ENCODE peak calls at places on chromosomes 2 and 18, in five cellular contexts. One of them, this sample, is unnamed.

GRCh38 chr18:62618735-62619134 is 95.9 kb downstream of the ZCCHC2 start:
- DNase-seq in effector memory CD4-positive, alpha-beta T cell: no peak
- DNase-seq in uterus: no peak
- DNase-seq in tibial nerve: no peak
- DNase-seq in cardiac muscle cell: no peak
- DNase-seq in this sample: no peak

GRCh38 chr2:194090251-194090905 is 1566.6 kb upstream of the SLC39A10 start:
- DNase-seq in effector memory CD4-positive, alpha-beta T cell: no peak
- DNase-seq in cardiac muscle cell: no peak
- DNase-seq in tibial nerve: no peak
- DNase-seq in uterus: no peak
- DNase-seq in this sample: no peak

GRCh38 chr2:64730551-64731305 is 77.0 kb upstream of the SERTAD2 start:
- DNase-seq in cardiac muscle cell: peak; percentile 84
- DNase-seq in tibial nerve: peak; percentile 76
- DNase-seq in uterus: peak; percentile 61
- DNase-seq in effector memory CD4-positive, alpha-beta T cell: no peak
- DNase-seq in this sample: peak; percentile 51

GRCh38 chr2:83686863-83687262 is 772.2 kb downstream of the SUCLG1 start:
- DNase-seq in uterus: no peak
- DNase-seq in cardiac muscle cell: no peak
- DNase-seq in tibial nerve: peak; percentile 7
- DNase-seq in effector memory CD4-positive, alpha-beta T cell: no peak
- DNase-seq in this sample: no peak

GRCh38 chr2:60423066-60423465 is 130.4 kb downstream of the BCL11A start:
- DNase-seq in cardiac muscle cell: no peak
- DNase-seq in tibial nerve: no peak
- DNase-seq in uterus: no peak
- DNase-seq in effector memory CD4-positive, alpha-beta T cell: no peak
- DNase-seq in this sample: no peak

GRCh38 chr18:55497825-55498403 is 90.1 kb downstream of the TCF4 start:
- DNase-seq in tibial nerve: no peak
- DNase-seq in effector memory CD4-positive, alpha-beta T cell: no peak
- DNase-seq in cardiac muscle cell: no peak
- DNase-seq in uterus: no peak
- DNase-seq in this sample: no peak

GRCh38 chr2:221289846-221290245 is 282.3 kb downstream of the EPHA4 start:
- DNase-seq in uterus: no peak
- DNase-seq in cardiac muscle cell: no peak
- DNase-seq in effector memory CD4-positive, alpha-beta T cell: no peak
- DNase-seq in tibial nerve: no peak
- DNase-seq in this sample: no peak

GRCh38 chr2:64467463-64467843 is 13.5 kb downstream of the LGALSL start:
- DNase-seq in effector memory CD4-positive, alpha-beta T cell: no peak
- DNase-seq in cardiac muscle cell: no peak
- DNase-seq in tibial nerve: no peak
- DNase-seq in uterus: no peak
- DNase-seq in this sample: no peak

GRCh38 chr2:230457793-230458192 is 41.8 kb downstream of the SP100 start:
- DNase-seq in effector memory CD4-positive, alpha-beta T cell: no peak
- DNase-seq in cardiac muscle cell: no peak
- DNase-seq in uterus: no peak
- DNase-seq in tibial nerve: no peak
- DNase-seq in this sample: no peak

GRCh38 chr2:211816739-211817138 is 721.9 kb downstream of the ERBB4 start:
- DNase-seq in uterus: no peak
- DNase-seq in cardiac muscle cell: no peak
- DNase-seq in tibial nerve: no peak
- DNase-seq in effector memory CD4-positive, alpha-beta T cell: no peak
- DNase-seq in this sample: no peak

GRCh38 chr2:219628986-219629901 is 1.8 kb downstream of the SLC4A3 start:
- DNase-seq in tibial nerve: no peak
- DNase-seq in uterus: peak; percentile 14
- DNase-seq in effector memory CD4-positive, alpha-beta T cell: no peak
- DNase-seq in cardiac muscle cell: no peak
- DNase-seq in this sample: no peak

GRCh38 chr2:70939847-70940580 is 4.3 kb downstream of the ATP6V1B1 start:
- DNase-seq in uterus: no peak
- DNase-seq in tibial nerve: no peak
- DNase-seq in effector memory CD4-positive, alpha-beta T cell: no peak
- DNase-seq in cardiac muscle cell: no peak
- DNase-seq in this sample: no peak

GRCh38 chr2:140555701-140556100 is 1575.1 kb downstream of the LRP1B start:
- DNase-seq in cardiac muscle cell: no peak
- DNase-seq in uterus: no peak
- DNase-seq in tibial nerve: no peak
- DNase-seq in effector memory CD4-positive, alpha-beta T cell: no peak
- DNase-seq in this sample: no peak

GRCh38 chr18:62655520-62656219 is 59.7 kb upstream of the PHLPP1 start:
- DNase-seq in tibial nerve: no peak
- DNase-seq in cardiac muscle cell: no peak
- DNase-seq in effector memory CD4-positive, alpha-beta T cell: no peak
- DNase-seq in uterus: no peak
- DNase-seq in this sample: no peak

GRCh38 chr2:143617803-143618415 is 488.7 kb downstream of the ARHGAP15 start:
- DNase-seq in cardiac muscle cell: no peak
- DNase-seq in uterus: no peak
- DNase-seq in tibial nerve: no peak
- DNase-seq in effector memory CD4-positive, alpha-beta T cell: no peak
- DNase-seq in this sample: no peak

GRCh38 chr18:23560186-23560585 is 26.1 kb downstream of the NPC1 start:
- DNase-seq in uterus: no peak
- DNase-seq in tibial nerve: no peak
- DNase-seq in cardiac muscle cell: no peak
- DNase-seq in effector memory CD4-positive, alpha-beta T cell: no peak
- DNase-seq in this sample: no peak

GRCh38 chr18:23551978-23552377 is 34.3 kb downstream of the NPC1 start:
- DNase-seq in tibial nerve: no peak
- DNase-seq in effector memory CD4-positive, alpha-beta T cell: no peak
- DNase-seq in cardiac muscle cell: no peak
- DNase-seq in uterus: no peak
- DNase-seq in this sample: no peak

GRCh38 chr18:23553887-23554286 is 32.4 kb downstream of the NPC1 start:
- DNase-seq in uterus: no peak
- DNase-seq in effector memory CD4-positive, alpha-beta T cell: no peak
- DNase-seq in tibial nerve: no peak
- DNase-seq in cardiac muscle cell: no peak
- DNase-seq in this sample: no peak

GRCh38 chr18:23550898-23551297 is 35.4 kb downstream of the NPC1 start:
- DNase-seq in effector memory CD4-positive, alpha-beta T cell: no peak
- DNase-seq in uterus: no peak
- DNase-seq in cardiac muscle cell: no peak
- DNase-seq in tibial nerve: no peak
- DNase-seq in this sample: no peak

GRCh38 chr18:23556145-23556780 is 30.0 kb downstream of the NPC1 start:
- DNase-seq in tibial nerve: no peak
- DNase-seq in cardiac muscle cell: no peak
- DNase-seq in uterus: no peak
- DNase-seq in effector memory CD4-positive, alpha-beta T cell: no peak
- DNase-seq in this sample: no peak
- H3K4me1 ChIP-seq in tibial nerve: no peaks in the 10 kb centered on the region
- H3K4me1 ChIP-seq in cardiac muscle cell: peaks cover 5% of the 10 kb centered on the region
- H3K4me1 ChIP-seq in uterus: no peaks in the 10 kb centered on the region
- H3K4me1 ChIP-seq in effector memory CD4-positive, alpha-beta T cell: no peaks in the 10 kb centered on the region
- H3K4me1 ChIP-seq in this sample: no peaks in the 10 kb centered on the region

GRCh38 chr2:200064879-200065278 is 109.5 kb downstream of the MAIP1 start:
- DNase-seq in effector memory CD4-positive, alpha-beta T cell: no peak
- DNase-seq in cardiac muscle cell: no peak
- DNase-seq in tibial nerve: no peak
- DNase-seq in uterus: no peak
- DNase-seq in this sample: no peak

GRCh38 chr2:200068642-200069041 is 113.3 kb downstream of the MAIP1 start:
- DNase-seq in uterus: no peak
- DNase-seq in tibial nerve: no peak
- DNase-seq in effector memory CD4-positive, alpha-beta T cell: no peak
- DNase-seq in cardiac muscle cell: no peak
- DNase-seq in this sample: no peak

GRCh38 chr2:200063155-200063554 is 107.8 kb downstream of the MAIP1 start:
- DNase-seq in tibial nerve: no peak
- DNase-seq in effector memory CD4-positive, alpha-beta T cell: no peak
- DNase-seq in cardiac muscle cell: no peak
- DNase-seq in uterus: no peak
- DNase-seq in this sample: no peak

GRCh38 chr2:200065477-200065876 is 110.1 kb downstream of the MAIP1 start:
- DNase-seq in cardiac muscle cell: no peak
- DNase-seq in tibial nerve: no peak
- DNase-seq in uterus: no peak
- DNase-seq in effector memory CD4-positive, alpha-beta T cell: no peak
- DNase-seq in this sample: no peak
- H3K27ac ChIP-seq in cardiac muscle cell: no peak overlapping the region
- H3K27ac ChIP-seq in tibial nerve: no peak overlapping the region
- H3K27ac ChIP-seq in uterus: no peak overlapping the region
- H3K27ac ChIP-seq in effector memory CD4-positive, alpha-beta T cell: no peak overlapping the region
- H3K27ac ChIP-seq in this sample: no peak overlapping the region

DNA sequence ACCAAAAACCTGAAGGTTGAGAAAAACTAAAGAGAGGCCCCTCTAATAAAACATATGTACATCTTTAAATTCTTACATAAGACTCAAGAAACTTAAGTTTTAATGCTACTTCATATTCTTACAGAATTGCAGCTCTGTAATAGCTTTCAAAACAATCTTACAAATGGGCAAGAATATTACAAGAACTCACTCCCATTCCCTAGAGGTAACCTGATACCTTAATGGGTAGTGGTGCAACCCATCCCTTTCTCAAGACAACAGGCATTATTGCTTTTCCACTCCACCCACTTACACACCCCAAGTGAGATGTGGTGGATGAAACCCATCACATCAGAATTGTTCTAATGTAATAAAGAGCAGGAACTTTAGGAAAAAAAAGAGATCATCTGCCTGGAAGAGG is 103.7 kb downstream of the RBMS1 start:
- DNase-seq in tibial nerve: no peak
- DNase-seq in uterus: no peak
- DNase-seq in effector memory CD4-positive, alpha-beta T cell: no peak
- DNase-seq in cardiac muscle cell: peak; percentile 61
- DNase-seq in this sample: no peak
- H3K4me1 ChIP-seq in tibial nerve: peaks cover 50% of the 10 kb centered on the region
- H3K4me1 ChIP-seq in uterus: peaks cover 21% of the 10 kb centered on the region
- H3K4me1 ChIP-seq in effector memory CD4-positive, alpha-beta T cell: peaks cover 58% of the 10 kb centered on the region
- H3K4me1 ChIP-seq in cardiac muscle cell: peaks cover 19% of the 10 kb centered on the region
- H3K4me1 ChIP-seq in this sample: peaks cover 73% of the 10 kb centered on the region

GRCh38 chr2:46813046-46813445 is 102.6 kb downstream of the MCFD2 start:
- DNase-seq in effector memory CD4-positive, alpha-beta T cell: no peak
- DNase-seq in tibial nerve: no peak
- DNase-seq in uterus: peak; percentile 73
- DNase-seq in cardiac muscle cell: peak; percentile 76
- DNase-seq in this sample: no peak
- H3K27ac ChIP-seq in effector memory CD4-positive, alpha-beta T cell: no peak overlapping the region
- H3K27ac ChIP-seq in tibial nerve: peak overlapping the region; percentile 15
- H3K27ac ChIP-seq in uterus: peak overlapping the region; percentile 90
- H3K27ac ChIP-seq in cardiac muscle cell: no peak overlapping the region
- H3K27ac ChIP-seq in this sample: no peak overlapping the region

DNA sequence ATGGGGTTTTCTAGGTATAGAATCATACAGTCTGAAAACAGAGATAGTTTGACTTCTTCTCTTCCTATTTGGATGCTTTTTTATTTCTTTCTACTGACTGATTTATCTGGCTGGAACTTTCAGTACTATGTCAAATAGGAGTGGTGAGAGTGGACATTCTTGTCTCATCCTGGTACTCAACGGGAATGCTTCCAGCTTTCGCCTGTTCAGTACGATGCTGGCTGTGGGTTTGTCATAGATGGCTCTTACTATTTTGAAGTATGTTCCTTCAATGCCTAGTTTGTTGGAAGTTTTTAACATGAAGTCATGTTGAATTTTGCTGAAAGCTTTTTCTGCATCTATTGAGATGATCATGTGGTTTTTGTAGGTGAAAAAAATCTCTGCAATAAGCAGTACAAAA is 730.4 kb downstream of the PLCL1 start:
- DNase-seq in tibial nerve: no peak
- DNase-seq in effector memory CD4-positive, alpha-beta T cell: no peak
- DNase-seq in uterus: no peak
- DNase-seq in cardiac muscle cell: no peak
- DNase-seq in this sample: no peak
- H3K4me1 ChIP-seq in tibial nerve: no peaks in the 10 kb centered on the region
- H3K4me1 ChIP-seq in effector memory CD4-positive, alpha-beta T cell: no peaks in the 10 kb centered on the region
- H3K4me1 ChIP-seq in uterus: no peaks in the 10 kb centered on the region
- H3K4me1 ChIP-seq in cardiac muscle cell: no peaks in the 10 kb centered on the region
- H3K4me1 ChIP-seq in this sample: no peaks in the 10 kb centered on the region

GRCh38 chr2:42045956-42046748 is 1.7 kb upstream of the PKDCC start:
- DNase-seq in tibial nerve: no peak
- DNase-seq in uterus: no peak
- DNase-seq in effector memory CD4-positive, alpha-beta T cell: no peak
- DNase-seq in cardiac muscle cell: peak; percentile 33
- DNase-seq in this sample: no peak
- H3K27ac ChIP-seq in tibial nerve: peak overlapping the region; percentile 88
- H3K27ac ChIP-seq in uterus: peak overlapping the region; percentile 96
- H3K27ac ChIP-seq in effector memory CD4-positive, alpha-beta T cell: no peak overlapping the region
- H3K27ac ChIP-seq in cardiac muscle cell: peak overlapping the region; percentile 90
- H3K27ac ChIP-seq in this sample: no peak overlapping the region

DNA sequence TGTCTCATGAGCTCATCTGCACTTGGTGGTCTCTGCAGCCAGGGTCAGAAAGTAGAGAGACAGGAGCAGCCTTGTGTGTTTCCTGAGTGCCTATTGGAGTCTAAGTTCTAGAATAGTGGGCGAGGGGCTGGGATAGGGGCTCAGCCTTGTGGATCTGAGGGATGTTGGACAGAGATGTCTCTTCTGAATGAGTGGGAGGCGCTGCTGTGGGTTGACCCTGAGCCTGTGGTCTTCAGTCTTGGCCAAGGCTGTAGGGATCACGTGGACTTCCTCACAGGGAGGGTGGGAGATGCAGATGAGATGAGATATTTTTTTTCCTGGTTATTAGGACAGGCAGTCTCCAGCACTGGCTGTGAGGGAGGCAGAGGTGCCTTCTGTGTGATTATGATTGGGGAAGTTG is 61.8 kb downstream of the RNF144A start:
- DNase-seq in uterus: no peak
- DNase-seq in tibial nerve: no peak
- DNase-seq in effector memory CD4-positive, alpha-beta T cell: no peak
- DNase-seq in cardiac muscle cell: no peak
- DNase-seq in this sample: no peak
- H3K4me1 ChIP-seq in uterus: no peaks in the 10 kb centered on the region
- H3K4me1 ChIP-seq in tibial nerve: no peaks in the 10 kb centered on the region
- H3K4me1 ChIP-seq in effector memory CD4-positive, alpha-beta T cell: no peaks in the 10 kb centered on the region
- H3K4me1 ChIP-seq in cardiac muscle cell: peaks cover 5% of the 10 kb centered on the region
- H3K4me1 ChIP-seq in this sample: no peaks in the 10 kb centered on the region